ENCODE peak calls at places on chromosomes 11 and 22, in eight cellular contexts. I is uterus, Z is ovary, N is brain microvascular endothelial cell, P is aorta, H is left ventricle myocardium inferior, Q is breast epithelium, C is A549. F is an unnamed sample.

GRCh38 chr11:59158206-59159068 is 13.5 kb upstream of the DTX4 start:
- DNase-seq in I (peak; percentile 57), Z (no peak), N (peak; percentile 66), P (no peak), H (peak; percentile 18), Q (no peak), C (peak; percentile 74), F (no peak)

GRCh38 chr11:70026726-70027125 is 51.4 kb upstream of the ANO1 start:
- DNase-seq in I (no peak), Z (no peak), N (no peak), P (no peak), H (no peak), Q (no peak), C (no peak), F (no peak)

GRCh38 chr11:8810331-8811301 is 100.4 kb upstream of the AKIP1 start:
- DNase-seq in I (peak; percentile 89), Z (peak; percentile 87), N (peak; percentile 71), P (peak; percentile 91), H (peak; percentile 81), Q (peak; percentile 77), C (no peak), F (no peak)

GRCh38 chr11:57674251-57674650 is 6.3 kb downstream of the ZDHHC5 start:
- DNase-seq in I (no peak), Z (no peak), N (no peak), P (no peak), H (no peak), Q (no peak), C (no peak), F (no peak)

GRCh38 chr22:30806391-30806861 is 111.8 kb downstream of the OSBP2 start:
- DNase-seq in I (no peak), Z (no peak), N (peak; percentile 43), P (no peak), H (no peak), Q (no peak), C (peak; percentile 57), F (peak; percentile 54)

GRCh38 chr11:1866776-1867175 is 13.9 kb downstream of the LSP1 start:
- DNase-seq in I (no peak), Z (no peak), N (no peak), P (no peak), H (peak; percentile 13), Q (no peak), C (no peak), F (no peak)

GRCh38 chr11:126546191-126546590 is 190.7 kb downstream of the ST3GAL4 start:
- DNase-seq in I (no peak), Z (no peak), N (no peak), P (no peak), H (no peak), Q (no peak), C (no peak), F (no peak)

GRCh38 chr11:68749501-68750196 is 1.7 kb downstream of the TESMIN start:
- DNase-seq in I (no peak), Z (no peak), N (no peak), P (no peak), H (no peak), Q (no peak), C (no peak), F (no peak)

GRCh38 chr11:86274503-86274902 is 27.5 kb upstream of the HIKESHI start:
- DNase-seq in I (no peak), Z (no peak), N (no peak), P (no peak), H (no peak), Q (no peak), C (no peak), F (no peak)

GRCh38 chr11:69155302-69156198 is at the start of gene SMIM38:
- DNase-seq in I (no peak), Z (no peak), N (no peak), P (no peak), H (no peak), Q (no peak), C (no peak), F (no peak)

GRCh38 chr22:24578355-24579241 is 14.3 kb downstream of the LRRC75B start:
- DNase-seq in I (no peak), Z (no peak), N (no peak), P (peak; percentile 3), H (no peak), Q (no peak), C (peak; percentile 50), F (peak; percentile 90)

GRCh38 chr22:26289486-26290250 is 120.4 kb downstream of the SEZ6L start:
- DNase-seq in I (no peak), Z (no peak), N (no peak), P (no peak), H (no peak), Q (no peak), C (no peak), F (no peak)

GRCh38 chr11:20342347-20343279 is 20.9 kb upstream of the HTATIP2 start:
- DNase-seq in I (no peak), Z (no peak), N (no peak), P (no peak), H (no peak), Q (no peak), C (no peak), F (no peak)

GRCh38 chr22:21567456-21568206 is at the start of gene UBE2L3:
- DNase-seq in I (peak; percentile 78), Z (peak; percentile 85), N (peak; percentile 69), P (peak; percentile 96), H (peak; percentile 87), Q (peak; percentile 81), C (peak; percentile 83), F (no peak)

GRCh38 chr22:21571679-21572078 is 4.2 kb downstream of the UBE2L3 start:
- DNase-seq in I (no peak), Z (no peak), N (no peak), P (no peak), H (no peak), Q (no peak), C (no peak), F (no peak)

GRCh38 chr22:21569459-21570161 is 2.1 kb downstream of the UBE2L3 start:
- DNase-seq in I (no peak), Z (no peak), N (no peak), P (no peak), H (no peak), Q (no peak), C (no peak), F (no peak)

GRCh38 chr22:21570398-21570797 is 2.9 kb downstream of the UBE2L3 start:
- DNase-seq in I (no peak), Z (no peak), N (no peak), P (no peak), H (no peak), Q (no peak), C (no peak), F (no peak)

GRCh38 chr22:21568207-21569075 is 927 bp downstream of the UBE2L3 start:
- DNase-seq in I (no peak), Z (no peak), N (no peak), P (peak; percentile 78), H (peak; percentile 19), Q (no peak), C (peak; percentile 19), F (no peak)
- H3K27ac ChIP-seq in I (peak overlapping the region; percentile 77), Z (peak overlapping the region; percentile 64), N (peak overlapping the region; percentile 92), P (peak overlapping the region; percentile 31), H (peak overlapping the region; percentile 90), Q (peak overlapping the region; percentile 97), C (peak overlapping the region; percentile 99), F (peak overlapping the region; percentile 78)

GRCh38 chr11:65117206-65118096 is at the start of gene ZNHIT2:
- DNase-seq in I (peak; percentile 100), Z (peak; percentile 100), N (peak; percentile 98), P (peak; percentile 100), H (peak; percentile 100), Q (peak; percentile 100), C (peak; percentile 98), F (peak; percentile 93)

GRCh38 chr11:65116370-65117205 is 913 bp downstream of the ZNHIT2 start:
- DNase-seq in I (peak; percentile 21), Z (peak; percentile 61), N (no peak), P (peak; percentile 86), H (no peak), Q (no peak), C (peak; percentile 28), F (no peak)

GRCh38 chr11:65120831-65121230 is 1.1 kb downstream of the FAU start:
- DNase-seq in I (no peak), Z (no peak), N (no peak), P (no peak), H (no peak), Q (no peak), C (no peak), F (no peak)

GRCh38 chr11:65119670-65119995 is 2.1 kb upstream of the ZNHIT2 start:
- DNase-seq in I (no peak), Z (no peak), N (no peak), P (no peak), H (no peak), Q (no peak), C (no peak), F (no peak)

GRCh38 chr11:65118097-65118837 is 766 bp upstream of the ZNHIT2 start:
- DNase-seq in I (no peak), Z (no peak), N (no peak), P (peak; percentile 74), H (no peak), Q (no peak), C (no peak), F (no peak)
- H3K27ac ChIP-seq in I (peak overlapping the region; percentile 80), Z (peak overlapping the region; percentile 35), N (no peak overlapping the region), P (no peak overlapping the region), H (peak overlapping the region; percentile 89), Q (peak overlapping the region; percentile 48), C (no peak overlapping the region), F (peak overlapping the region; percentile 93)

GRCh38 chr11:76119779-76120178 is 86.5 kb downstream of the WNT11 start:
- DNase-seq in I (no peak), Z (no peak), N (no peak), P (no peak), H (no peak), Q (no peak), C (no peak), F (no peak)
- H3K27ac ChIP-seq in I (peak overlapping the region; percentile 51), Z (no peak overlapping the region), N (no peak overlapping the region), P (no peak overlapping the region), H (peak overlapping the region; percentile 82), Q (peak overlapping the region; percentile 62), C (no peak overlapping the region), F (no peak overlapping the region)

GRCh38 chr11:10023202-10023601 is 270.8 kb downstream of the SBF2 start:
- DNase-seq in I (no peak), Z (no peak), N (no peak), P (no peak), H (no peak), Q (no peak), C (no peak), F (no peak)

GRCh38 chr11:10019906-10020682 is 273.9 kb downstream of the SBF2 start:
- DNase-seq in I (no peak), Z (no peak), N (no peak), P (no peak), H (no peak), Q (no peak), C (no peak), F (no peak)

GRCh38 chr11:10026514-10026913 is 267.5 kb downstream of the SBF2 start:
- DNase-seq in I (no peak), Z (no peak), N (peak; percentile 40), P (no peak), H (no peak), Q (no peak), C (no peak), F (no peak)

GRCh38 chr11:10021563-10021962 is 272.5 kb downstream of the SBF2 start:
- DNase-seq in I (no peak), Z (no peak), N (no peak), P (no peak), H (no peak), Q (no peak), C (no peak), F (no peak)

DNA sequence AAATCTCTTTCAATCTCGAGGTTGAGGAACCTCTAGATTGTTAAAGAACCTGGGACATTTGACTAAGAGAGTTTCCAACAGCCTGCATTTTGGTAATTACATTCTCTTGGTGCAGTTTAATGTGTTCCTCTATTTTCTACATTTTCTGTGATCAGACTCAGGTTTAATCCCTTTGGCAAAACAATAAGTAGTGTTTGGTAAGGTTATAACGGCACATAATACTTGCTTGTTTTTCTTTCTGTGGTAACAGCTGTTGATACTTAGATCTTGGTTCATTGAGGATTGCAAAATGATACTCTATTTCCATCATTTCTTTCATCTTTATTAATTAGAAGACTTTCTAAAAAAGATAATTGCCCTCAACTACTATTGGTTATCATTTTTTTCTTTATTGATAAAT is 271.3 kb downstream of the SBF2 start:
- DNase-seq in I (no peak), Z (no peak), N (no peak), P (no peak), H (no peak), Q (no peak), C (no peak), F (no peak)
- H3K27ac ChIP-seq in I (no peak overlapping the region), Z (no peak overlapping the region), N (no peak overlapping the region), P (no peak overlapping the region), H (no peak overlapping the region), Q (no peak overlapping the region), C (no peak overlapping the region), F (no peak overlapping the region)

F was measured in epithelial cell of prostate.